ENCODE peak calls at places on chromosomes 3 and 15, in five cellular contexts. F is cerebellar cortex, M is pancreas, E is iPS-NIHi11, I is adrenal gland. J is an unnamed sample.

GRCh38 chr3:114451561-114452018 is 157.8 kb downstream of the TIGIT start:
- DNase-seq in F (peak), M (no peak), E (no peak), I (peak), J (no peak)

GRCh38 chr3:31755911-31756658 is 223.4 kb downstream of the STT3B start:
- DNase-seq in F (no peak), M (no peak), E (no peak), I (no peak), J (no peak)

GRCh38 chr15:91186892-91187644 is 87.0 kb downstream of the SV2B start:
- DNase-seq in F (peak), M (no peak), E (peak), I (peak), J (no peak)

GRCh38 chr3:11591006-11591360 is 52.7 kb downstream of the VGLL4 start:
- DNase-seq in F (no peak), M (no peak), E (no peak), I (no peak), J (no peak)

GRCh38 chr15:95328559-95328958 is 1001.9 kb upstream of the NR2F2 start:
- DNase-seq in F (no peak), M (no peak), E (no peak), I (no peak), J (no peak)

GRCh38 chr3:12708584-12709192 is 44.8 kb upstream of the RAF1 start:
- DNase-seq in F (no peak), M (no peak), E (no peak), I (no peak), J (peak)

GRCh38 chr3:32781211-32781968 is 36.4 kb upstream of the TRIM71 start:
- DNase-seq in F (peak), M (peak), E (peak), I (peak), J (no peak)

GRCh38 chr3:190088890-190089289 is 31.8 kb downstream of the P3H2 start:
- DNase-seq in F (no peak), M (no peak), E (no peak), I (no peak), J (no peak)

GRCh38 chr3:131794766-131795381 is 239.9 kb downstream of the CPNE4 start:
- DNase-seq in F (peak), M (no peak), E (peak), I (peak), J (peak)

GRCh38 chr15:88448991-88449461 is 18.2 kb downstream of the MRPL46 start:
- DNase-seq in F (peak), M (no peak), E (no peak), I (no peak), J (no peak)

GRCh38 chr3:114659109-114660081 is 365.6 kb downstream of the TIGIT start:
- DNase-seq in F (no peak), M (no peak), E (no peak), I (no peak), J (no peak)

GRCh38 chr3:15207836-15208504 is 1.9 kb downstream of the CAPN7 start:
- DNase-seq in F (no peak), M (no peak), E (no peak), I (no peak), J (no peak)

GRCh38 chr15:34821907-34822306 is 26.6 kb upstream of the ACTC1 start:
- DNase-seq in F (peak), M (no peak), E (no peak), I (no peak), J (no peak)

GRCh38 chr3:33936921-33937210 is 138.4 kb downstream of the PDCD6IP start:
- DNase-seq in F (no peak), M (no peak), E (no peak), I (no peak), J (no peak)